ENCODE peak calls at places on chromosome 16, in five cellular contexts. C is progenitor cell of endocrine pancreas, K is HEK293T, X is Calu3, M is cardiac muscle cell. Z is an unnamed sample.

GRCh38 chr16:65521685-65522338 is 399.9 kb upstream of the CDH11 start:
- DNase-seq in K (no peak), X (no peak), M (peak; percentile 51), C (no peak), Z (no peak)

GRCh38 chr16:30816769-30817168 is 29.8 kb upstream of the ZNF629 start:
- DNase-seq in X (no peak), M (no peak), C (no peak), K (no peak), Z (no peak)

GRCh38 chr16:50372611-50373344 is 4.0 kb upstream of the BRD7 start:
- DNase-seq in X (no peak), M (no peak), K (no peak), C (no peak), Z (no peak)

GRCh38 chr16:1825864-1826690 is 548 bp downstream of the HAGH start:
- DNase-seq in C (peak; percentile 48), X (peak; percentile 68), K (peak; percentile 71), M (peak; percentile 11), Z (no peak)

GRCh38 chr16:29675811-29676643 is 3.0 kb upstream of the QPRT start:
- DNase-seq in K (peak; percentile 63), X (no peak), M (peak; percentile 53), C (no peak), Z (peak; percentile 5)

GRCh38 chr16:87995644-87996043 is 44.4 kb downstream of the BANP start:
- DNase-seq in K (no peak), C (no peak), X (no peak), M (no peak), Z (no peak)

GRCh38 chr16:88964636-88965035 is 12.4 kb downstream of the CBFA2T3 start:
- DNase-seq in X (no peak), K (no peak), C (no peak), M (no peak), Z (no peak)

GRCh38 chr16:2333772-2334379 is 6.7 kb downstream of the ABCA3 start:
- DNase-seq in K (no peak), M (no peak), C (no peak), X (no peak), Z (no peak)

GRCh38 chr16:86919073-86919472 is 340.7 kb downstream of the FOXL1 start:
- DNase-seq in X (no peak), C (no peak), M (no peak), K (no peak), Z (no peak)

GRCh38 chr16:87457724-87458423 is 35.0 kb downstream of the ZCCHC14 start:
- DNase-seq in X (peak; percentile 74), K (no peak), C (no peak), M (peak; percentile 90), Z (peak; percentile 90)

GRCh38 chr16:74275031-74275636 is 21.5 kb upstream of the PSMD7 start:
- DNase-seq in K (peak; percentile 36), X (no peak), C (no peak), M (peak; percentile 42), Z (no peak)

GRCh38 chr16:55120408-55120807 is 189.7 kb downstream of the IRX5 start:
- DNase-seq in X (no peak), K (peak; percentile 22), M (no peak), C (no peak), Z (no peak)

GRCh38 chr16:51290410-51290809 is 139.3 kb upstream of the SALL1 start:
- DNase-seq in C (no peak), X (no peak), M (no peak), K (no peak), Z (no peak)

GRCh38 chr16:27724491-27724878 is 174.5 kb downstream of the KATNIP start:
- DNase-seq in C (no peak), K (no peak), X (no peak), M (no peak), Z (no peak)

GRCh38 chr16:22843856-22844255 is 29.9 kb downstream of the HS3ST2 start:
- DNase-seq in C (no peak), K (no peak), M (no peak), X (no peak), Z (no peak)

GRCh38 chr16:86508947-86509758 is 1.2 kb upstream of the FOXF1 start:
- DNase-seq in M (peak; percentile 77), C (no peak), X (peak; percentile 49), K (peak; percentile 41), Z (no peak)

GRCh38 chr16:49980166-49980565 is 44.9 kb upstream of the CNEP1R1 start:
- DNase-seq in X (no peak), C (no peak), M (peak; percentile 30), K (no peak), Z (no peak)

GRCh38 chr16:58125781-58126335 is 3.3 kb downstream of the CFAP20 start:
- DNase-seq in M (no peak), X (no peak), K (no peak), C (no peak), Z (no peak)

GRCh38 chr16:86585821-86586611 is 7.7 kb downstream of the FOXL1 start:
- DNase-seq in K (no peak), C (no peak), X (no peak), M (no peak), Z (no peak)

GRCh38 chr16:68247400-68247799 is 2.2 kb downstream of the PLA2G15 start:
- DNase-seq in M (no peak), X (no peak), C (no peak), K (no peak), Z (no peak)

GRCh38 chr16:66107661-66108060 is 258.8 kb upstream of the CDH5 start:
- DNase-seq in X (no peak), C (no peak), M (peak; percentile 91), K (no peak), Z (no peak)

GRCh38 chr16:70529051-70529777 is 5.6 kb downstream of the SF3B3 start:
- DNase-seq in K (no peak), C (no peak), X (peak; percentile 9), M (peak; percentile 67), Z (no peak)

GRCh38 chr16:53666816-53667415 is 36.7 kb downstream of the RPGRIP1L start:
- DNase-seq in K (no peak), X (no peak), C (no peak), M (no peak), Z (no peak)

GRCh38 chr16:51035711-51036110 is 115.4 kb downstream of the SALL1 start:
- DNase-seq in C (no peak), X (no peak), M (no peak), K (no peak), Z (no peak)

GRCh38 chr16:12526521-12526920 is 277.2 kb downstream of the CPPED1 start:
- DNase-seq in C (no peak), X (no peak), M (no peak), K (no peak), Z (no peak)

GRCh38 chr16:68355447-68356248 is 44.8 kb downstream of the PRMT7 start:
- DNase-seq in M (no peak), K (no peak), X (no peak), C (no peak), Z (no peak)

GRCh38 chr16:21301168-21301894 is 23.2 kb upstream of the CRYM start:
- DNase-seq in K (peak; percentile 76), M (peak; percentile 70), C (peak; percentile 59), X (peak; percentile 92), Z (peak; percentile 80)

GRCh38 chr16:1002399-1003161 is 21.0 kb downstream of the SOX8 start:
- DNase-seq in M (peak; percentile 87), K (peak; percentile 36), C (no peak), X (peak; percentile 90), Z (peak; percentile 89)

GRCh38 chr16:460787-461186 is 35.3 kb downstream of the RAB11FIP3 start:
- DNase-seq in X (no peak), M (no peak), K (no peak), C (no peak), Z (no peak)

GRCh38 chr16:74769791-74770190 is 4.8 kb downstream of the FA2H start:
- DNase-seq in X (no peak), M (no peak), C (no peak), K (no peak), Z (no peak)

GRCh38 chr16:2968368-2968737 is 795 bp upstream of the PAQR4 start:
- DNase-seq in K (no peak), X (no peak), C (no peak), M (no peak), Z (no peak)